ENCODE peak calls at places on chromosomes 13 and 19, in nine cellular contexts. H is tibial nerve; L is heart right ventricle; I is CD8-positive, alpha-beta T cell; R is left lung; Q is mesendoderm; Z is upper lobe of left lung; K is psoas muscle; X is transverse colon. M is an unnamed sample.

GRCh38 chr13:51759240-51759639 is 44.7 kb downstream of the DHRS12 start:
- DNase-seq in Q (no peak), L (no peak), Z (no peak), H (no peak), K (no peak), R (no peak), X (no peak), I (no peak), M (no peak)

GRCh38 chr19:9917322-9917721 is 19.0 kb downstream of the OLFM2 start:
- DNase-seq in X (no peak), I (no peak), H (no peak), Z (peak; percentile 27), K (no peak), R (no peak), L (peak; percentile 22), Q (peak; percentile 93), M (no peak)

GRCh38 chr13:47846886-47847285 is 154.2 kb downstream of the SUCLA2 start:
- DNase-seq in L (no peak), R (no peak), Q (no peak), K (no peak), I (no peak), X (no peak), H (no peak), Z (no peak), M (no peak)

GRCh38 chr19:46254776-46255175 is 25.2 kb downstream of the IGFL1 start:
- DNase-seq in L (no peak), X (no peak), Z (no peak), K (no peak), I (no peak), Q (no peak), R (no peak), H (no peak), M (no peak)

GRCh38 chr13:97192166-97192565 is 30.0 kb upstream of the MBNL2 start:
- DNase-seq in R (no peak), L (no peak), K (no peak), Z (no peak), I (no peak), Q (peak; percentile 78), X (no peak), H (no peak), M (no peak)

GRCh38 chr19:19192910-19193423 is 909 bp downstream of the RFXANK start:
- DNase-seq in I (no peak), X (no peak), Q (no peak), Z (no peak), L (no peak), R (no peak), K (no peak), H (no peak), M (no peak)

GRCh38 chr13:46654956-46655726 is 102.2 kb downstream of the LRCH1 start:
- DNase-seq in L (no peak), Z (no peak), Q (no peak), K (no peak), X (no peak), I (no peak), R (no peak), H (no peak), M (no peak)

GRCh38 chr13:25971499-25972145 is 80.2 kb downstream of the SHISA2 start:
- DNase-seq in L (no peak), Z (no peak), I (no peak), H (no peak), K (no peak), R (no peak), X (no peak), Q (no peak), M (peak; percentile 42)

GRCh38 chr13:40121711-40122110 is 466.2 kb downstream of the COG6 start:
- DNase-seq in H (no peak), Q (no peak), R (no peak), I (no peak), K (no peak), Z (no peak), X (no peak), L (no peak), M (no peak)

GRCh38 chr13:38933786-38934185 is 56.8 kb downstream of the STOML3 start:
- DNase-seq in X (no peak), K (no peak), I (no peak), L (no peak), R (no peak), H (no peak), Z (no peak), Q (no peak), M (no peak)

DNA sequence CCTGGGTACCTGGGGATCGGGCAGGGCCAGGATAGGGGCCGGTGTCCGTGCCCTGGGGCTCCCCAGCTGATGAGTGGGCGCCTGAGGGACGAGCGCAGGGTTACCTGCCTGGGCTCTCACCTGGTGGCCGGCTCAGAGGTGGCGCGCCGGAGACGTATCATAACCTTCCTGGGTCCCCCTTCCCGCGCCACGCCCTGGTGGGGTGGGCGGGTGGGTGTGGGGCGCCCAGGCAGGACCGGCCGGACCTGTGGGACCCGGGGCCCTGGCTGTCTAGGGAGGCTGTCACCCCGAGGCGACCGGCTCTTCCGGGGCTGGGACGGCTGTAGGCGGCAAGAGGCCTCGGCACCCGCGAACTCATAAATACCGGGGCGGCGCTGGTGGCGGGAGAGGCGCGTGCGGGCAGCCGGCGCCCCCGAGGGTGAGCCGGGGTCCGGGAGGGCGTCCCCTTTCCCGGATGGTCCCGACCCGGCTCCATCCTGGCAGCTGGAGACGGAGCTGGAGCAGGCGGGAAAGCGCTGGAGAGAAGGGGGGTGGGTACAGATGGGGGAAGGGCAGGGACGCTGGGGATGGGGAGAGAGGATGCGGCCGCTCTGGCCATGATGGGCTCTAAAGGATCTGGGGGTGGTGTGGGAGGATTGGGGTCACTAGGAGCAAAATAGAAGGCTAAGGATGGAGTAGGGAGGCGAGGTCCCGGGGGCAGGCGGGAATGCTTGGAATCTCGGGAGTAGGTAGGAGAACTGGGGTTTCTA is at the start of gene ACP7:
- DNase-seq in Z (no peak), L (no peak), Q (no peak), H (no peak), K (no peak), X (no peak), I (peak; percentile 19), R (no peak), M (peak; percentile 8)
- H3K4me1 ChIP-seq in Z (peaks cover 12% of the 10 kb centered on the region), L (peaks cover 19% of the 10 kb centered on the region), Q (no peaks in the 10 kb centered on the region), H (peaks cover 18% of the 10 kb centered on the region), K (no peaks in the 10 kb centered on the region), X (peaks cover 13% of the 10 kb centered on the region), I (peaks cover 10% of the 10 kb centered on the region), R (peaks cover 7% of the 10 kb centered on the region), M (peaks cover 12% of the 10 kb centered on the region)

DNA sequence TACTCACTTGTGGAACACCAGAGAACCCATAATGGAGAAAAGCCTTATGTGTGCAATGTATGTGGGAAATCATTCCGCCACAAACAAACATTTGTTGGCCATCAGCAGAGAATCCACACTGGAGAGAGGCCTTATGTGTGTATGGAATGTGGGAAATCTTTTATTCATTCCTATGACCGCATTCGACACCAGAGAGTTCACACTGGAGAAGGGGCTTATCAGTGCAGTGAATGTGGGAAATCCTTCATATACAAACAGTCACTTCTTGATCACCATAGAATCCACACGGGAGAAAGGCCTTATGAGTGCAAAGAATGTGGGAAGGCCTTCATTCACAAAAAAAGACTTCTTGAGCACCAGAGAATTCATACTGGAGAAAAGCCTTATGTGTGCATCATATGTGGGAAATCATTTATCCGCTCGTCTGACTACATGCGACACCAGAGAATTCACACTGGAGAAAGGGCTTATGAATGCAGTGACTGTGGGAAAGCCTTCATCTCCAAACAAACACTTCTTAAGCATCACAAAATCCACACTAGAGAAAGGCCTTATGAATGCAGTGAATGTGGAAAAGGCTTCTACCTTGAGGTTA is 10.9 kb downstream of the ZNF549 start:
- DNase-seq in Q (peak; percentile 21), K (no peak), I (no peak), Z (no peak), H (no peak), R (no peak), L (no peak), X (no peak), M (no peak)
- H3K4me3 ChIP-seq in Q (peak overlapping the region; percentile 13), K (no peak overlapping the region), I (peak overlapping the region; percentile 31), Z (no peak overlapping the region), H (no peak overlapping the region), R (no peak overlapping the region), L (no peak overlapping the region), X (no peak overlapping the region), M (peak overlapping the region; percentile 26)

DNA sequence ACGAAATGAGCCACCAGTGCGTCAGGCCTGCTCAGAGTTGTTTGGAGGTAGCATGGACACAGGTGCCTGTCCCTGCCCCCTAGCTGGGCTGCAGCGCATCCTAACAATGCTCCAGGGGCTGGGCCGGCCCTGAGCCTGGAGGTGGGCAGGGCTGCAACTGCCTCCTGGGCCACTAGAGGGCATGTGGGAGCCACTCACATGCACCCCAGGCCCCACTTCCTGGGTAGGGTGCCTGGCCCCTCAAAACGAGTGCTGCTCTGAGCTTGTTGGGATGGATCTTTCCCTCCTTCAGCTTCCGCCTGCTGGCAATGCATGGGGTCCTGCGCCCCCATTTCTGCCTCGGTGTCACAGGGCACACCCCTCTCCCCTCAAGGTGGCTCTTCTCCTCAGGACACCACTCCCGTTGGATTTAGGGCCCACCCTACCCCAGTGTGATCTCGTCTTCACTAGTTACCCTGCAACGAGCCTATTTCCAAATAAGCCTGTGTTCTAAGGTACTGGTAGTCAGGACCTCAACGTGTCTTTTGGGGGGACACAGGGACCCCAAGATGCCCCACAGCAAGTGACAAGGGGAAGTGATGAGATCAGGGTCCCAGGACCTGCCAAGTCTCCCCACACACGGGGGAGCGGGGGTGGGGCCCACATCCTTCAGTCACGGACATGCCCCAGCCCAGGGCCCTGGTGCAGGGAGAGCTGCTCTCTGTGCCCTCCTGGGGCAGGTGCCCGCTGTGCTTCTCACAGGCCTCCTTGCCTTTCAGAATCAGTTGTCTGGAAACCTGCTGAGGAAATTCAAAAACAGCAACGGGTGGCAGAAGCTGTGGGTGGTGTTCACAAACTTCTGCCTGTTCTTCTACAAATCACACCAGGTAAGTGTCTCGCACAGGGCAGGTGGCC is 131.3 kb downstream of the STK24 start:
- DNase-seq in H (peak; percentile 60), R (peak; percentile 52), Z (peak; percentile 74), I (peak; percentile 81), Q (peak; percentile 81), X (peak; percentile 80), K (peak; percentile 68), L (peak; percentile 60), M (peak; percentile 73)
- H3K27ac ChIP-seq in H (peak overlapping the region; percentile 50), R (peak overlapping the region; percentile 50), Z (peak overlapping the region; percentile 57), I (no peak overlapping the region), Q (no peak overlapping the region), X (peak overlapping the region; percentile 3), K (no peak overlapping the region), L (no peak overlapping the region), M (no peak overlapping the region)

GRCh38 chr19:11089254-11090013 is at the start of gene LDLR:
- DNase-seq in H (peak; percentile 76), Q (peak; percentile 99), R (peak; percentile 86), Z (peak; percentile 91), L (peak; percentile 89), X (peak; percentile 87), K (peak; percentile 71), I (peak; percentile 71), M (peak; percentile 68)

GRCh38 chr19:11091343-11092153 is 2.3 kb downstream of the LDLR start:
- DNase-seq in H (peak; percentile 30), K (peak; percentile 48), Z (peak; percentile 72), Q (peak; percentile 97), L (peak; percentile 66), R (peak; percentile 62), I (peak; percentile 60), X (peak; percentile 79), M (peak; percentile 68)

GRCh38 chr19:11090264-11091032 is 1.2 kb downstream of the LDLR start:
- DNase-seq in I (peak; percentile 98), X (peak; percentile 99), Q (peak; percentile 99), H (peak; percentile 98), L (peak; percentile 99), R (peak; percentile 99), Z (peak; percentile 99), K (peak; percentile 96), M (peak; percentile 96)

GRCh38 chr19:11087870-11088507 is 1.3 kb upstream of the LDLR start:
- DNase-seq in Q (no peak), H (no peak), L (no peak), X (no peak), I (no peak), K (no peak), Z (no peak), R (no peak), M (no peak)

GRCh38 chr19:11088508-11089253 is 582 bp upstream of the LDLR start:
- DNase-seq in X (no peak), H (peak; percentile 38), I (no peak), L (no peak), Z (no peak), Q (no peak), K (no peak), R (no peak), M (no peak)
- H3K4me1 ChIP-seq in X (peaks cover 60% of the 10 kb centered on the region), H (peaks cover 80% of the 10 kb centered on the region), I (peaks cover 40% of the 10 kb centered on the region), L (peaks cover 64% of the 10 kb centered on the region), Z (peaks cover 52% of the 10 kb centered on the region), Q (peaks cover 7% of the 10 kb centered on the region), K (peaks cover 18% of the 10 kb centered on the region), R (peaks cover 30% of the 10 kb centered on the region), M (peaks cover 52% of the 10 kb centered on the region)